ENCODE peak calls at places on chromosomes 1 and 21, in four cellular contexts. B, M, H and I are unnamed samples.

GRCh38 chr1:149885364-149886111 is 13.8 kb upstream of the BOLA1 start:
- DNase-seq in B (peak), H (peak), M (peak), I (peak)

GRCh38 chr1:15684042-15684461 is at the start of gene PLEKHM2:
- DNase-seq in M (no peak), H (peak), B (peak), I (no peak)

GRCh38 chr1:115194571-115194970 is 105.3 kb upstream of the TSPAN2 start:
- DNase-seq in B (no peak), M (no peak), H (no peak), I (no peak)

GRCh38 chr1:62732327-62732726 is 44.1 kb upstream of the DOCK7 start:
- DNase-seq in M (no peak), H (no peak), B (no peak), I (no peak)

GRCh38 chr1:244347942-244348341 is 103.8 kb downstream of the ADSS2 start:
- DNase-seq in M (no peak), B (no peak), H (no peak), I (no peak)

GRCh38 chr1:244863491-244864252 is 671 bp downstream of the HNRNPU start:
- DNase-seq in M (no peak), H (no peak), B (no peak), I (no peak)

GRCh38 chr1:54230507-54231339 is 30.8 kb downstream of the MRPL37 start:
- DNase-seq in M (no peak), H (no peak), B (no peak), I (no peak)

GRCh38 chr1:233972951-233973635 is 68.6 kb downstream of the SLC35F3 start:
- DNase-seq in H (no peak), M (no peak), B (no peak), I (no peak)

GRCh38 chr1:227884370-227885134 is 63.2 kb downstream of the WNT9A start:
- DNase-seq in B (no peak), M (no peak), H (no peak), I (no peak)

GRCh38 chr21:35349378-35350080 is 300.4 kb upstream of the RUNX1 start:
- DNase-seq in H (no peak), B (no peak), M (no peak), I (no peak)

GRCh38 chr1:34918609-34919561 is 10.6 kb downstream of the DLGAP3 start:
- DNase-seq in B (no peak), H (no peak), M (peak), I (no peak)

GRCh38 chr21:38596264-38597042 is 98.2 kb upstream of the ERG start:
- DNase-seq in H (no peak), B (no peak), M (no peak), I (no peak)

GRCh38 chr1:86778510-86779218 is 74.3 kb downstream of the SH3GLB1 start:
- DNase-seq in M (no peak), H (no peak), B (no peak), I (no peak)

GRCh38 chr1:176220100-176220689 is 13.1 kb upstream of the COP1 start:
- DNase-seq in B (no peak), M (no peak), H (no peak), I (no peak)

GRCh38 chr1:63063367-63063766 is 259.0 kb upstream of the FOXD3 start:
- DNase-seq in H (no peak), M (no peak), B (no peak), I (no peak)

GRCh38 chr1:182556279-182556678 is 32.8 kb downstream of the RNASEL start:
- DNase-seq in B (no peak), H (no peak), M (no peak), I (no peak)

GRCh38 chr1:43708006-43708412 is 673 bp downstream of the ST3GAL3 start:
- DNase-seq in M (no peak), H (no peak), B (no peak), I (no peak)

GRCh38 chr1:14184346-14184963 is 414.0 kb upstream of the KAZN start:
- DNase-seq in H (no peak), M (no peak), B (no peak), I (no peak)

GRCh38 chr1:158972841-158973240 is 36.9 kb upstream of the IFI16 start:
- DNase-seq in M (no peak), B (no peak), H (peak), I (no peak)

GRCh38 chr21:29332461-29333354 is 34.0 kb downstream of the BACH1 start:
- DNase-seq in B (no peak), H (no peak), M (no peak), I (no peak)

GRCh38 chr1:233607252-233608119 is 6.4 kb upstream of the KCNK1 start:
- DNase-seq in B (no peak), M (no peak), H (no peak), I (no peak)

GRCh38 chr1:46806196-46807020 is 7.6 kb downstream of the CYP4B1 start:
- DNase-seq in H (no peak), M (no peak), B (no peak), I (no peak)

GRCh38 chr1:242088875-242089274 is 90.0 kb upstream of the MAP1LC3C start:
- DNase-seq in M (no peak), H (no peak), B (no peak), I (no peak)

GRCh38 chr1:2180297-2181245 is 14.0 kb downstream of the FAAP20 start:
- DNase-seq in H (no peak), B (no peak), M (no peak), I (no peak)

GRCh38 chr21:46617267-46618051 is 12.6 kb upstream of the S100B start:
- DNase-seq in H (no peak), M (no peak), B (no peak), I (no peak)

GRCh38 chr1:245879091-245879490 is 628.0 kb downstream of the SMYD3 start:
- DNase-seq in B (no peak), M (no peak), H (no peak), I (no peak)

GRCh38 chr1:26336477-26337205 is 17.3 kb downstream of the CRYBG2 start:
- DNase-seq in B (peak), H (peak), M (no peak), I (no peak)

DNA sequence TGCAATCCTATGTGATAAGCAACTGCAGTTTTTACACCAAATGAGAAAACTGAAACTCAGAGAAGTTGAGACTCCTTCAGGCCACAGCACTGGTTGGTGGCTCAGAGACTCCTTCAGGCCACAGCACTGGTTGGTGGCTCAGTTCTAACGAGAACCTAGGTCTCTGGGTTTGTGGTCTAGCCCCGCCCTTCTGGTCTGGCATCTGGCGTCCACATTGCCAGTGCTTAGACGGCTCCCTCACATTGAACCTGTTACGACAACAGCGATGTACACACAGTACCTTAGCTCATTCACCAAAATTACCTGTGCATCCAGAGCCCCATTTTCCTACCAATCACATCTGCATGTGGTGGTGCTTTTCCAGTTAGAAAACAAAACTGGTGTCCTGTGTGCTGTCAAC is 66.1 kb downstream of the NID1 start:
- DNase-seq in M (peak), H (no peak), B (no peak), I (no peak)
- H3K27ac ChIP-seq in M (peak), H (no peak), B (no peak), I (no peak)

DNA sequence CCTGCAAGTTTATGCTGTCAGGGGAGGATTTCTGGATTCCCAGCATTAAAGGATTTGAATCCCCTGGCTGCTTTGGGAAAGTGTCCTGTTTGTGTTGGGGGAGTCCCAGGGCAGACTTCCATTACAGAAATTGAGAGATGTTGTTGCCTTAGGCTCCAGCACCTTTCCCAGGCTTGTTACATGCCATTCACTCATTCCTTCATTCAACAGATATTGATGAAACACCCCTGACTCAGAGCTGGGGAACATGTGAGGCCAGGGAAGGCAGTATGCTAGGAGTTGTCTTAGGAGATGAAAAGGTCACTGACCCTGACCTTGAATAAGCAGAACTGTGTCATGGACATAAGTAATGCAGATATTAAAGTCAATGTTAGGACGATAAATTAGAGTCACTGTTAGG is 161.7 kb downstream of the NTMT2 start:
- DNase-seq in H (no peak), B (no peak), M (no peak), I (no peak)
- H3K27ac ChIP-seq in H (no peak), B (no peak), M (no peak), I (no peak)

GRCh38 chr21:42646076-42646825 is 7.2 kb upstream of the PDE9A start:
- DNase-seq in M (no peak), H (no peak), B (no peak), I (no peak)
- H3K27ac ChIP-seq in M (no peak), H (no peak), B (no peak), I (no peak)

GRCh38 chr1:202589190-202589680 is 121.0 kb downstream of the SYT2 start:
- DNase-seq in H (peak), B (no peak), M (no peak), I (no peak)
- H3K27ac ChIP-seq in H (peak), B (peak), M (no peak), I (no peak)

GRCh38 chr1:226675720-226676357 is 63.2 kb downstream of the ITPKB start:
- DNase-seq in M (no peak), H (no peak), B (no peak), I (no peak)

GRCh38 chr1:226671268-226671667 is 67.8 kb downstream of the ITPKB start:
- DNase-seq in M (no peak), B (no peak), H (no peak), I (no peak)

GRCh38 chr1:226674892-226675719 is 64.0 kb downstream of the ITPKB start:
- DNase-seq in H (no peak), B (no peak), M (peak), I (no peak)

GRCh38 chr1:226670062-226670461 is 69.0 kb downstream of the ITPKB start:
- DNase-seq in B (no peak), M (no peak), H (no peak), I (no peak)

DNA sequence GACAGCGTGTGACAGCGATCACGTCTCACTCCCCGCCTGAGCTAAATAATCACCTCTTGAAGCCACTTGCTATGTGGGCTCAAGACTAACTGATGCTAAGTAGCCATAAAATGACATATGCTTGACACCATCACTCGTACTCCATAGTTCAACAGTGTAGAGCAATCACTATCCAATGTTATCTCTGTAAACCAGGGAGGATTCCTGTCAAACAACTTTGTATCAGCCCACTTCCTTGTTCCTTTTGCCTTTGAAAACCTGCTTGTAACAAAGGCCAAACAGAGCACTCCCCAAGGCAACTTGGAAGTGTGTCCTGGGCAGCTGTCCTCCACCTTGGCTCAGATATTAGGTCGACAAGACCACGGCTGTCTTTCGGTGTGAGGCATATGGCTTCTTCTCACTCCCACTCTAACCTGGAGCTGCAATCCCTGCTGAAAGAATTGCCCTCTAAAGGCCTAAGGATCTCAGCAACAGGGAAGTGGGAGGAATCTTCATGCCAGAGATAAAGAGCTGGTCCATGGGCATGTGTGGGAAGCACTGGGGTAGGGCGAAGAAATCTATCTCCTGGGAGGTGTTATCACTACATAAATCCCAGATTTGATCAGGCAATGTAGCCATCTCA is 66.8 kb downstream of the ITPKB start:
- DNase-seq in M (no peak), B (no peak), H (no peak), I (no peak)
- H3K27ac ChIP-seq in M (no peak), B (no peak), H (no peak), I (peak)

GRCh38 chr1:209427811-209428210 is 155.7 kb upstream of the CAMK1G start:
- DNase-seq in M (no peak), B (no peak), H (no peak), I (no peak)
- H3K27ac ChIP-seq in M (no peak), B (peak), H (no peak), I (no peak)

DNA sequence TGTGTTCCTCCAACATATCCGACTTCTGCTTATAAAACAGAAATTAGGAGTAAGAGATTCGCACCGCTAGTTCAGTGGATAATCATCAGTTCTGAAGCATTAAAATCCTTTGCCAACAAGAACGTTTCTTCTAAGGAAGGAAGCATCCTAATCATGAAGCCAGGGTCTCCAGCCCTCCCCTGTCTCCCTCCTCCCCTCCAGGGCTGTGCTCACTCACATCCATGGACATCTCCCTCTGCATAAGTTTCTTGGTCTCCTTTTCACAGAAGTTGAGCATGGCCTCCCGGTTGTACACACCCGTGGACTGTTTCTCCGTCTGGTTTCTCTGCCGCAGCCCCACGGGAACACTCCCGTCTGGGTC is 505 bp downstream of the LMOD1 start:
- DNase-seq in H (no peak), B (no peak), M (no peak), I (no peak)
- H3K27ac ChIP-seq in H (peak), B (no peak), M (no peak), I (no peak)